ENCODE peak calls at places on chromosomes 7 and 10, in ten cellular contexts. F is posterior vena cava; J is NCI-H1694 treated with DMSO at 0.1 percent for 48 hours; N is HTR-8/SVneo; T is stimulated activated CD8-positive, alpha-beta memory T cell treated with anti-CD3 and anti-CD28 coated beads, Interleukin-7, amount 100 ng/mL, for 48 hours; Y is HFFc6; Z is activated CD4-positive, alpha-beta memory T cell treated with anti-CD3 and anti-CD28 coated beads for 36 hours; U is NAMALWA; P is activated CD4-positive, alpha-beta T cell treated with anti-CD3 and anti-CD28 coated beads for 24 hours; X is left ventricle myocardium inferior. V is an unnamed sample.

GRCh38 chr10:62554632-62555199 is 180.5 kb downstream of the ZNF365 start:
- DNase-seq in F (no peak), J (peak; percentile 56), N (peak; percentile 28), T (no peak), Y (peak; percentile 58), Z (peak; percentile 15), U (peak; percentile 64), P (no peak), X (no peak), V (peak; percentile 15)

GRCh38 chr7:36084485-36085091 is 68.5 kb upstream of the EEPD1 start:
- DNase-seq in F (no peak), J (no peak), N (peak; percentile 41), T (no peak), Y (no peak), Z (no peak), U (no peak), P (no peak), X (no peak), V (no peak)

GRCh38 chr10:1420663-1421362 is 316.5 kb downstream of the ADARB2 start:
- DNase-seq in F (no peak), J (peak; percentile 82), N (peak; percentile 69), T (peak; percentile 45), Y (no peak), Z (peak; percentile 78), U (peak; percentile 94), P (peak; percentile 33), X (no peak), V (peak; percentile 74)

GRCh38 chr7:154835924-154836529 is 166.9 kb downstream of the PAXIP1 start:
- DNase-seq in F (no peak), J (no peak), N (no peak), T (no peak), Y (no peak), Z (no peak), U (no peak), P (no peak), X (no peak), V (no peak)

GRCh38 chr10:84548869-84549268 is 220.5 kb downstream of the CCSER2 start:
- DNase-seq in F (no peak), J (no peak), N (no peak), T (no peak), Y (no peak), Z (peak; percentile 31), U (peak; percentile 13), P (no peak), X (no peak), V (no peak)

GRCh38 chr7:159143780-159144755 is 599 bp downstream of the VIPR2 start:
- DNase-seq in F (peak; percentile 84), J (no peak), N (no peak), T (no peak), Y (no peak), Z (peak; percentile 51), U (no peak), P (no peak), X (peak; percentile 55), V (no peak)

GRCh38 chr7:108358553-108358952 is 97.7 kb downstream of the NRCAM start:
- DNase-seq in F (no peak), J (peak; percentile 71), N (peak; percentile 4), T (no peak), Y (peak; percentile 93), Z (no peak), U (no peak), P (no peak), X (no peak), V (no peak)

GRCh38 chr7:143929224-143929920 is 5.7 kb upstream of the OR2F2 start:
- DNase-seq in F (no peak), J (no peak), N (no peak), T (no peak), Y (no peak), Z (peak; percentile 25), U (no peak), P (no peak), X (no peak), V (peak; percentile 61)

GRCh38 chr7:68224041-68224534 is 1227.5 kb downstream of the TYW1 start:
- DNase-seq in F (no peak), J (no peak), N (no peak), T (no peak), Y (no peak), Z (no peak), U (no peak), P (no peak), X (no peak), V (no peak)

GRCh38 chr7:88306590-88307048 is at the start of gene STEAP4:
- DNase-seq in F (peak; percentile 92), J (no peak), N (no peak), T (no peak), Y (no peak), Z (no peak), U (no peak), P (no peak), X (peak; percentile 83), V (no peak)

GRCh38 chr7:115476666-115477065 is 553.9 kb downstream of the TFEC start:
- DNase-seq in F (no peak), J (peak; percentile 18), N (no peak), T (no peak), Y (no peak), Z (no peak), U (no peak), P (no peak), X (no peak), V (no peak)

GRCh38 chr10:75624632-75625031 is 193.2 kb downstream of the LRMDA start:
- DNase-seq in F (no peak), J (no peak), N (no peak), T (no peak), Y (no peak), Z (no peak), U (no peak), P (no peak), X (no peak), V (no peak)

GRCh38 chr7:142914121-142914520 is 19.4 kb downstream of the TRPV5 start:
- DNase-seq in F (no peak), J (no peak), N (no peak), T (no peak), Y (no peak), Z (no peak), U (no peak), P (no peak), X (no peak), V (no peak)

GRCh38 chr7:117673367-117673766 is 193.5 kb downstream of the CFTR start:
- DNase-seq in F (peak; percentile 76), J (no peak), N (no peak), T (no peak), Y (no peak), Z (no peak), U (no peak), P (no peak), X (peak; percentile 18), V (no peak)

GRCh38 chr7:39650676-39651075 is 27.3 kb downstream of the RALA start:
- DNase-seq in F (no peak), J (no peak), N (no peak), T (no peak), Y (peak; percentile 50), Z (no peak), U (no peak), P (no peak), X (peak; percentile 30), V (no peak)

GRCh38 chr7:19982841-19983835 is 209.7 kb upstream of the TMEM196 start:
- DNase-seq in F (no peak), J (no peak), N (no peak), T (no peak), Y (peak; percentile 15), Z (no peak), U (peak; percentile 72), P (no peak), X (no peak), V (peak; percentile 46)

GRCh38 chr7:88775838-88776237 is 16.3 kb downstream of the ZNF804B start:
- DNase-seq in F (no peak), J (no peak), N (no peak), T (no peak), Y (no peak), Z (no peak), U (no peak), P (no peak), X (no peak), V (no peak)

GRCh38 chr10:6995846-6996245 is 415.0 kb downstream of the SFMBT2 start:
- DNase-seq in F (no peak), J (no peak), N (no peak), T (no peak), Y (no peak), Z (no peak), U (no peak), P (no peak), X (no peak), V (peak; percentile 31)

GRCh38 chr7:47034180-47034579 is 547.7 kb downstream of the TNS3 start:
- DNase-seq in F (no peak), J (no peak), N (no peak), T (no peak), Y (peak; percentile 2), Z (no peak), U (no peak), P (no peak), X (no peak), V (no peak)

GRCh38 chr7:99642099-99642498 is 25.4 kb downstream of the ZSCAN25 start:
- DNase-seq in F (no peak), J (no peak), N (no peak), T (no peak), Y (peak; percentile 10), Z (no peak), U (no peak), P (no peak), X (no peak), V (no peak)